ENCODE peak calls at places on chromosomes 4 and X, in nine cellular contexts. X, C, N, S, R, L, I, A and J are unnamed samples. For H3K4me1, the result is how much of the 10 kb centered on the place peaks cover.

GRCh38 chr4:105088110-105088879 is 58.4 kb upstream of the TET2 start:
- DNase-seq in A (no peak), N (peak), S (no peak), L (peak), C (no peak), R (no peak), I (no peak), X (no peak), J (no peak)

GRCh38 chrX:110056419-110056818 is 53.5 kb downstream of the TMEM164 start:
- DNase-seq in R (no peak), I (no peak), A (no peak), C (no peak), L (no peak), S (no peak), X (no peak), N (no peak), J (no peak)

GRCh38 chr4:137621056-137621455 is 88.8 kb upstream of the PCDH18 start:
- DNase-seq in L (no peak), C (no peak), R (no peak), X (no peak), I (no peak), S (no peak), N (no peak), A (no peak), J (no peak)

GRCh38 chr4:18111100-18111499 is 89.5 kb upstream of the LCORL start:
- DNase-seq in R (no peak), L (peak), A (no peak), X (no peak), S (no peak), I (no peak), C (no peak), N (peak), J (no peak)

GRCh38 chrX:108437789-108438623 is at the start of gene COL4A6:
- DNase-seq in L (peak), X (no peak), C (no peak), A (no peak), I (peak), S (peak), N (peak), R (peak), J (no peak)

GRCh38 chr4:145482209-145483021 is 762 bp downstream of the SMAD1 start:
- DNase-seq in S (peak), N (peak), C (peak), L (peak), A (peak), I (peak), R (no peak), X (peak), J (no peak)

GRCh38 chr4:30725562-30725961 is 5.4 kb downstream of the PCDH7 start:
- DNase-seq in R (no peak), C (no peak), N (no peak), L (no peak), A (no peak), I (no peak), X (no peak), S (no peak), J (no peak)

GRCh38 chr4:38831653-38832052 is 25.0 kb downstream of the TLR6 start:
- DNase-seq in X (no peak), I (no peak), R (no peak), N (no peak), A (no peak), S (no peak), L (no peak), C (no peak), J (no peak)

GRCh38 chr4:53855886-53856260 is 208.5 kb downstream of the CHIC2 start:
- DNase-seq in R (no peak), C (no peak), N (no peak), A (no peak), L (no peak), X (no peak), I (peak), S (no peak), J (no peak)

GRCh38 chrX:76253432-76253831 is 80.6 kb downstream of the PBDC1 start:
- DNase-seq in A (peak), I (peak), R (peak), X (no peak), S (peak), L (peak), N (peak), C (no peak), J (peak)

GRCh38 chr4:121168865-121169281 is 4.8 kb upstream of the TNIP3 start:
- DNase-seq in A (no peak), C (no peak), L (no peak), S (no peak), N (no peak), I (peak), R (no peak), X (no peak), J (no peak)

GRCh38 chr4:109155682-109156243 is 146.7 kb downstream of the COL25A1 start:
- DNase-seq in L (no peak), N (no peak), X (no peak), A (no peak), C (no peak), I (no peak), R (peak), S (peak), J (no peak)

GRCh38 chr4:128787509-128788311 is 21.8 kb upstream of the JADE1 start:
- DNase-seq in S (no peak), R (peak), A (no peak), C (no peak), L (no peak), I (no peak), X (no peak), N (no peak), J (no peak)

GRCh38 chrX:68920541-68920940 is 91.7 kb downstream of the EFNB1 start:
- DNase-seq in L (no peak), S (no peak), I (peak), R (no peak), C (no peak), A (no peak), N (no peak), X (no peak), J (no peak)

GRCh38 chr4:54233697-54234496 is 4.8 kb downstream of the PDGFRA start:
- DNase-seq in L (peak), A (peak), C (peak), S (peak), X (peak), I (peak), N (peak), R (peak), J (peak)

GRCh38 chr4:90441770-90442169 is 314.6 kb downstream of the CCSER1 start:
- DNase-seq in C (no peak), N (no peak), X (no peak), A (no peak), R (no peak), S (no peak), L (no peak), I (no peak), J (no peak)

GRCh38 chr4:81503586-81503985 is 31.9 kb upstream of the RASGEF1B start:
- DNase-seq in X (no peak), L (no peak), R (no peak), A (no peak), N (no peak), C (no peak), S (no peak), I (no peak), J (no peak)

GRCh38 chr4:74796631-74797030 is 2.3 kb upstream of the BTC start:
- DNase-seq in S (no peak), X (no peak), C (no peak), N (no peak), I (no peak), R (no peak), L (no peak), A (no peak), J (no peak)

GRCh38 chr4:68451246-68452211 is 4.3 kb downstream of the TMPRSS11E start:
- DNase-seq in S (no peak), R (no peak), C (no peak), L (no peak), A (no peak), N (peak), I (no peak), X (no peak), J (no peak)

GRCh38 chrX:11341274-11342256 is 48.4 kb downstream of the AMELX start:
- DNase-seq in S (no peak), C (peak), I (peak), L (no peak), A (peak), R (peak), N (no peak), X (peak), J (no peak)

GRCh38 chrX:54748626-54749025 is 49.4 kb downstream of the ITIH6 start:
- DNase-seq in N (no peak), I (no peak), L (no peak), X (no peak), S (no peak), A (no peak), R (no peak), C (no peak), J (no peak)

GRCh38 chrX:44291468-44292116 is 51.9 kb downstream of the EFHC2 start:
- DNase-seq in X (no peak), R (no peak), I (no peak), S (no peak), A (no peak), C (no peak), N (no peak), L (no peak), J (no peak)

GRCh38 chrX:39158801-39159657 is 357.8 kb downstream of the MID1IP1 start:
- DNase-seq in A (no peak), X (no peak), N (no peak), R (peak), C (no peak), L (no peak), S (no peak), I (peak), J (no peak)

GRCh38 chrX:110049096-110049495 is 46.2 kb downstream of the TMEM164 start:
- DNase-seq in S (no peak), X (no peak), C (no peak), A (no peak), R (no peak), N (no peak), L (no peak), I (no peak), J (no peak)

GRCh38 chrX:23333842-23334535 is 660 bp upstream of the PTCHD1 start:
- DNase-seq in S (peak), N (peak), C (no peak), L (peak), X (no peak), A (no peak), R (no peak), I (no peak), J (no peak)

GRCh38 chr4:142845293-142846070 is 619 bp downstream of the INPP4B start:
- DNase-seq in N (peak), R (no peak), I (peak), X (peak), S (peak), A (peak), L (peak), C (no peak), J (no peak)

GRCh38 chr4:37393889-37394288 is 149.3 kb downstream of the NWD2 start:
- DNase-seq in L (no peak), I (no peak), R (no peak), A (no peak), X (no peak), S (no peak), C (no peak), N (no peak), J (no peak)

DNA sequence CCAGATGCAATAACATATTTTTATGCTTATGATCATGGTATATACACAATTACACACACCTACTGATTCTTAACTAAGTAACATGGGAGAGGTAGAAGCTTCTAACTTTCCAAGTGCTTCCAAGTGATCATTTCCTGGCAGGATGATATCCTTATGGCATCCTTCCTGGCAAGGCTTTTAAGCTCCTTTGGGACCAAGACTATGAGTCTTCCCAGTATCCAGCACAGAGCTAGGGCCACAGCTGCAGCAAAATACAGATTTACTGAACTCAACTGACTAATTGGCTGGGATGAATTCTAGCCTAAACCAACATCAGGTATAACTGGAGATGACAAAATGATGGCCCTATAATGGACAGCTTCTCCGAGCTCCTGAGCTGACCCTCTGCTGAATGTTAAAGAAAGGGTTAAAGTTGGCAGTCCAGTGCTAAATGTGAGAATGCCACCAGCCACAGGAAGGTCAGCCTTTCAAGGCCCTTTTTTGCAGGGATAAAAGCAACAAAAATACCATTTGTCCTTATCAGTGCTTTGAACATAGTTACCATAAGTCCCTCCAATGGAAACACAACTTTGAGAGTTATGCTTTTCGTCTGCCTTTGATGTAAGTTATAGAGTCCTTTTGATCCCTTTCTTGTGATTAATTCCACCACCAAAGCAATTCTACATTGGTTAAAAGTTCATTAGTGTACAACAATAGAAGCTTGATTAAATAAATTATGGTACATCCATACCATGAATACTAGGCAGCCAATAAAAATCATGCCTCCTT is 73.4 kb downstream of the MGST2 start:
- DNase-seq in I (no peak), S (no peak), L (peak), C (no peak), A (no peak), R (no peak), X (no peak), N (no peak), J (no peak)
- H3K4me1 ChIP-seq in I (under half), S (half or more), L (under half), C (under half), A (under half), R (under half), X (half or more), N (under half), J (under half)

GRCh38 chr4:62814510-62815047 is 1594.7 kb downstream of the TECRL start:
- DNase-seq in L (no peak), C (no peak), I (no peak), X (no peak), A (no peak), R (no peak), N (peak), S (peak), J (no peak)
- TF ChIP-seq CTCF in L (peak), C (no peak), I (no peak), X (no peak), A (no peak), R (no peak), N (no peak), S (no peak), J (no peak)

GRCh38 chr4:40221744-40222143 is 24.9 kb downstream of the RHOH start:
- DNase-seq in R (no peak), X (no peak), C (no peak), S (no peak), L (no peak), I (no peak), N (no peak), A (no peak), J (no peak)
- H3K4me1 ChIP-seq in R (under half), X (under half), C (under half), S (under half), L (under half), I (under half), N (under half), A (under half), J (half or more)

DNA sequence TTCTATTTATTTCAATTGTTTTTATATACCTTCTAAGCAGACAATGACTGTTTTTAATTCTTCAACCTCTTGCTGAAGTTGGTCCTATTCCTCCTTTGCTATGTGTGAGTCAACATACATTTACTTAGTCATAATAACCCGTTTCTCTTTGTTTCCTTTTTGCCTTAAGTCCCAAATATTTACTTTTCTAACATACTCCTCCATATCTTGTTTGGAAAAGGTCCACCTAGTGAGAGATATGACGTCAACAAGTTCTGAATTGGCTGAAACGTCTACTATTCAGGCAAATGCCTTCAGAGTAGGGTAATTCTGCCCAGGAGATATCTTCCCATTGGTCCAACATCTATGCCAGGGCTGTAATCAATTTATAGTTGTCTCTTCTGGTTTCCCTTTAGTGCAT is 179.3 kb upstream of the GEMIN8 start:
- DNase-seq in R (no peak), C (no peak), I (no peak), X (no peak), A (no peak), N (no peak), L (no peak), S (no peak), J (no peak)
- TF ChIP-seq CTCF in R (no peak), C (no peak), I (no peak), X (no peak), A (no peak), N (no peak), L (no peak), S (no peak), J (no peak)

GRCh38 chr4:123419885-123420743 is 23.5 kb downstream of the SPRY1 start:
- DNase-seq in X (no peak), C (no peak), N (no peak), A (no peak), R (no peak), L (no peak), S (no peak), I (no peak), J (no peak)
- H3K4me1 ChIP-seq in X (under half), C (under half), N (under half), A (under half), R (under half), L (under half), S (under half), I (under half), J (under half)

DNA sequence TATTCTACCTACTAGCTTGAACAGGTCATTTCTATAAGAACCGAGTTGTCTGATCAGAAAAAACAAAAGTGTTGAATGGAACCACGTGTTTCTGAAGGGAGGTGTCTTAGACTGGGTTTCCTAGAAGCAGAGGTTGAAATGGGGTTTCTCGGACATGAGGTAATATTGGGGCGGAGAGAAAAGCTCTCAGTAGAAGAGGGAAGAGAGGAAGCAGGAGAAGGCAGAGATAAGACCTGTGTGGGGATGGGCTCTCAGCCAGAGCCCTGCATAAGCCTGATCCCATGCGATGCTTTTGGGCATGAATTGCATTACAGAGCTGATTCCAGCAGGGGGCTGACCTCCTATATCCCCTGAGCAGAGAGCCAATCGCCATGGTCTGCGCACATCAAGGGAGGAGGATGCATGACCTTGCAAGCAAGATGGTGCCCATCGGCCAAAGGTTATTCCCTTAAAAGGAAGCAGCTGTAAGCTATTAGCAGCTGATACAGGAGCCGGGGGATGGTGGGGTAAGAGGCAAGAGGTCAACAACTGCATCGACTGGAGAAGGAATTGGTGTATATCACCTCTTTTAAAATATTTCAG is 7.7 kb downstream of the ANOS1 start:
- DNase-seq in S (no peak), L (peak), R (peak), I (no peak), X (no peak), A (no peak), C (no peak), N (peak), J (no peak)
- TF ChIP-seq CTCF in S (peak), L (peak), R (peak), I (no peak), X (no peak), A (no peak), C (no peak), N (peak), J (no peak)

DNA sequence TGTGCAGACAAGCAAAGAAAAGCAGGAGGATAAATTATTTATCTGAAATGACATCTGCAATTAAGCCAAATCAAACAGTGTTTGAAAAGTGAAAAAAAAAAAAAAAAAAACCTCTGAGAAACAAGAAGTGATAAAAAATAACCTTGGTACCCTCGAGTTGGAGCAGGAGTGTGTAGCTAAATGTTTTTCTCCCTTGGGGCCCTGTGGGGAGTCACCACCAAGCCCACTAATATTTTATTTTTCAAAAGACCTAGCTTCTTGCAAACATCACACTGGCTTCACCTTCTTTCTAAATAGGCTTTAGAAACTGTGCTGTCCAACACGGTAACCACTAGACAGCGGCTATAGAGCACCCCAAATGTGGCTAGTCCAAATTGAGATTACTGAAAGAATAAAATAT is 47.7 kb downstream of the SNX25 start:
- DNase-seq in S (no peak), A (no peak), X (no peak), R (no peak), I (no peak), L (no peak), C (no peak), N (no peak), J (no peak)
- H3K4me1 ChIP-seq in S (under half), A (under half), X (under half), R (under half), I (under half), L (under half), C (under half), N (under half), J (under half)

DNA sequence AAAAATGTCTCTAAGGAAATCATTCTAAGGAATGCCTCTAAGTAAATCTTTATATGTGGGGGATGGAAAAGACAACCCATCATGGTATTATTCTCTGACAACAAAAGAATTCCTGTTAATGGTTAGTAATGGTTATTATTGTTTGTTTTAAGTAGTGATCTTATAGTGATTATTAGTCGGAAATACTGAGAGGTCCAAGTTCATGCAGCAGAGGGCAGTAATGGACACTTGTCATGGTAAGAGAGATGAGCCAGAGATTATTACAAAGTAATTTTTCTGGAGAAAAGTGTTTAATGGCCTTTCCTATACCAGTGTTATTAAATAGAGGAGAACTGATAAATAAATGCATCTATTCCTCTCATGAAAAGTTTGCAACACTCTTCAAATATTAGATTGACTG is 8.1 kb upstream of the DKK2 start:
- DNase-seq in X (no peak), I (no peak), R (no peak), N (peak), A (no peak), S (no peak), C (no peak), L (peak), J (no peak)
- TF ChIP-seq CTCF in X (no peak), I (no peak), R (no peak), N (peak), A (no peak), S (peak), C (no peak), L (peak), J (no peak)

DNA sequence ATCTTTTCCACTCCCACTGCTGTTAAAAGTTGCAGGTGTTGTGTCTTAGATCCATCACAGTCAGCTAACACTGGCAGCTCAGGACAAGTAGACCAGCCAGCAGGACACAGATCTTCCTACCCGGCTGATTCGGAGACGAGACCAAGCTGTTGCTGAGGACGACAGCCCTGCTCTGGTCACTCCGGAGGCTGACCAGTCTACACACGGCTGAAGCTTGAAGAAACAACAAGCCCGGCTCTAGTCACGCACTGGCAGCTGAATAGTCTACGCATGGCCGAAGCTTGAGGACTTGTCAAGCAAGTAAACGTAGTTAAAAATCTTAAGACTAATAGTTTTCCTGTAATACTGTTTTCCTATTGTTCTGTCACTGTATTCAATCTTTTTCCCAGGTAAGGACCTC is 1.8 kb downstream of the ACOX3 start:
- DNase-seq in S (no peak), I (peak), A (no peak), X (no peak), R (peak), L (no peak), N (no peak), C (no peak), J (no peak)
- H3K4me1 ChIP-seq in S (half or more), I (half or more), A (half or more), X (half or more), R (under half), L (under half), N (under half), C (half or more), J (half or more)

GRCh38 chr4:149896428-149896827 is 80.8 kb upstream of the IQCM start:
- DNase-seq in N (peak), C (no peak), A (no peak), X (peak), I (no peak), R (no peak), S (peak), L (peak), J (no peak)
- TF ChIP-seq CTCF in N (peak), C (no peak), A (no peak), X (peak), I (no peak), R (no peak), S (peak), L (peak), J (no peak)